ENCODE peak calls at places on chromosomes 2 and 18, in five cellular contexts. M is left ventricle myocardium inferior, J is cardiac muscle cell, V is coronary artery, Y is heart left ventricle. N is an unnamed sample.

GRCh38 chr2:144944506-144945230 is 424.7 kb upstream of the ZEB2 start:
- DNase-seq in M (no peak), J (no peak), V (no peak), Y (no peak), N (no peak)

GRCh38 chr2:193240752-193241151 is 1046.0 kb upstream of the TMEFF2 start:
- DNase-seq in M (no peak), J (no peak), V (no peak), Y (no peak), N (no peak)

GRCh38 chr2:122236152-122236892 is 480.9 kb downstream of the TSN start:
- DNase-seq in M (no peak), J (peak), V (peak), Y (no peak), N (peak)

GRCh38 chr2:49936965-49937364 is 782.6 kb upstream of the FSHR start:
- DNase-seq in M (no peak), J (no peak), V (no peak), Y (no peak), N (no peak)

GRCh38 chr2:112658301-112658700 is 12.6 kb downstream of the SLC20A1 start:
- DNase-seq in M (no peak), J (peak), V (no peak), Y (no peak), N (no peak)

GRCh38 chr2:221554769-221555510 is 17.2 kb downstream of the EPHA4 start:
- DNase-seq in M (no peak), J (peak), V (no peak), Y (no peak), N (no peak)

GRCh38 chr18:37330173-37330572 is 235.4 kb downstream of the CELF4 start:
- DNase-seq in M (no peak), J (no peak), V (no peak), Y (no peak), N (no peak)

GRCh38 chr2:45567974-45568789 is 42.9 kb downstream of the SRBD1 start:
- DNase-seq in M (no peak), J (peak), V (no peak), Y (no peak), N (no peak)

GRCh38 chr18:42480521-42480920 is 525.5 kb downstream of the PIK3C3 start:
- DNase-seq in M (no peak), J (no peak), V (no peak), Y (no peak), N (no peak)

GRCh38 chr18:55517055-55517454 is 70.9 kb downstream of the TCF4 start:
- DNase-seq in M (no peak), J (no peak), V (no peak), Y (no peak), N (no peak)

GRCh38 chr2:199364153-199364552 is 93.6 kb downstream of the SATB2 start:
- DNase-seq in M (no peak), J (no peak), V (no peak), Y (no peak), N (no peak)

GRCh38 chr2:126782648-126783047 is 116.0 kb upstream of the TEX51 start:
- DNase-seq in M (no peak), J (no peak), V (no peak), Y (no peak), N (no peak)
- H3K4me3 ChIP-seq in M (no peak), J (no peak), V (no peak), Y (no peak), N (no peak)

GRCh38 chr2:219437690-219438089 is 3.0 kb downstream of the SPEG start:
- DNase-seq in M (no peak), J (no peak), V (no peak), Y (no peak), N (peak)
- H3K27ac ChIP-seq in M (peak), J (peak), V (peak), Y (no peak), N (peak)

DNA sequence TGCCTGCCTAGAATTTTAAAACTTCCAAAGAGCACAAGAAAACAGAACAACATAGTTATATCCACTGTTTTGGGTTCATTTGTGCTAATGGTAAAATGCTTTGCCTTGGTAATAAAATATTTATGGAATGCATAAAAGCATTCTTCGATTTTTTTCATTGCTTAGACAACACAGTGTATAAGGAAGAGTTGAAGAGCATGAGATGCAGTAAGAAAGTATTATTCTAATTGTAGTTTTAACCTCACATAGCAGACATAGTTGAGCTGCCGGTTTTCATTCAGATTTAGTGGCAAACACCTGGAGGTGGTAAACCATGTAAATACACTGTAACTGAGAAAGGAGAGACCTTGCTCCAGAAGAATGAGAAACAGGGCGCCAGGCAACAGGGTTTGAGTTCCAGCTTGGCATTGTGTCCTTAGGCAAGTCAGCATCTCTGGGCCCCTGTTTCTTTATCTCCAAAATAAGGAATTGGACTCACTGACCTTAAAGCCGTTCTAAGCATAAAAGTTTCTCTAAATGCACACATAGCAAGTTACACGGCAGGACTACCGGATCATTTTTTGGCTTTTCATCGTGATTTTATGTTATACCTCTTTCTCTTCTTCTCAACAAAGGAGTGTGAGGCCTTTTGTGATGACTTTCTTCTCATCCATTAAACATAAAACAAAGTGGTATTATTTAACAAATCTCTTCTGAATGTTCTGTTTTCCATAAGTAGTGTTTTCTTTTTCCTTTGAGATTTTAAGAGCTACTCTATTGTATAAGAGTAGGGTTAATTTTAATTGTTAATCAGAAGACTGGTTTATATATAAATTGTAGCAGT is 7.9 kb downstream of the UGP2 start:
- DNase-seq in M (no peak), J (peak), V (no peak), Y (no peak), N (no peak)
- H3K4me3 ChIP-seq in M (peak), J (peak), V (peak), Y (no peak), N (no peak)

GRCh38 chr18:61333746-61334490 is 688 bp downstream of the CDH20 start:
- DNase-seq in M (no peak), J (peak), V (no peak), Y (no peak), N (peak)
- H3K27ac ChIP-seq in M (no peak), J (no peak), V (no peak), Y (no peak), N (no peak)

DNA sequence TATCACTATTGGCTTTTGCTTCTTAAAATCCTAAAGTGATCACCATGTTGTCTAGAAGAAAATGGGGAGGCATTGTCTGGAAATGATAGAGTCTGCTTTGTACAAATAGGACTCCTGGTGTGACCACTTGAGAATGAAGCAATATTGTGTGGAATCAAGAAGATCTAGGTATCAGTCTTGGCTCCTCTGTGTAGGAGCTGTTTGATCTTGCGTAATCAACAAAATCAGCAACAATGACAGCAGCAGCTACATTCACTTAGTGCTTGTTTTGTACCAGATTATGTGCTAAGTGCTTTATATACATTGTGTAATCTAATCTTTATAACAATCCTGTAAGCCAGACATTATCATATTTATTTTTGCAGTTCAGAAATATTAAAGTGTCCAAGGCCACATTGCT is 17.8 kb downstream of the NCOA1 start:
- DNase-seq in M (no peak), J (peak), V (no peak), Y (no peak), N (no peak)
- H3K4me3 ChIP-seq in M (no peak), J (no peak), V (no peak), Y (no peak), N (no peak)

DNA sequence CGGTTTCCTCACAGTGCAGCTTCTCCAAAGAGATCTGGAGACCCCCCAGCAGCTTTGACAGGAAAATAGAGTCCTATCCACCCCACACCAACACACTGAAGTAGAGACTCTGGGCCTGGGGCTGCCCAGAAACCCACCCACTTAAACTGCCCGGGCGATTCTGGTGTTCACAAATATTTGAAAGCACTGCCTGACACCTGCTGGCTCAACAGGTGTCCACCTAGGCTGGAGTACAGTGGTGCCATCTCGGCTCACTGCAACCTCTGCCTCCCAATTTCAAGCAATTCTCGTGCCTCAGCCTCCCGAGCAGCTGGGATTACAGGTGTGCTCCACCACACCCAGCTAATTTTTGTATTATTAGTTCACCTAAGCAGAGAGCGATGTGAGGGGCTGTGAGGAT is 5.3 kb downstream of the STEAP3 start:
- DNase-seq in M (no peak), J (no peak), V (no peak), Y (no peak), N (no peak)
- H3K27ac ChIP-seq in M (no peak), J (no peak), V (no peak), Y (no peak), N (no peak)

GRCh38 chr2:85785871-85786270 is 32.1 kb downstream of the ATOH8 start:
- DNase-seq in M (no peak), J (no peak), V (no peak), Y (no peak), N (no peak)
- H3K4me3 ChIP-seq in M (peak), J (no peak), V (peak), Y (no peak), N (no peak)

GRCh38 chr2:39642054-39642742 is 23.5 kb upstream of the TMEM178A start:
- DNase-seq in M (no peak), J (peak), V (no peak), Y (peak), N (no peak)
- H3K27ac ChIP-seq in M (peak), J (no peak), V (no peak), Y (no peak), N (no peak)

GRCh38 chr2:181165199-181165868 is 184.9 kb downstream of the UBE2E3 start:
- DNase-seq in M (no peak), J (no peak), V (no peak), Y (no peak), N (no peak)
- H3K4me3 ChIP-seq in M (no peak), J (no peak), V (no peak), Y (no peak), N (no peak)